ENCODE peak calls at places on chromosomes 12 and 14, in four cellular contexts. H, D, Z and L are unnamed samples.

GRCh38 chr12:52591521-52591920 is 9.7 kb downstream of the KRT72 start:
- DNase-seq in H (no peak), D (no peak), Z (no peak), L (no peak)

GRCh38 chr12:89247962-89248361 is 104.3 kb downstream of the DUSP6 start:
- DNase-seq in H (no peak), D (no peak), Z (no peak), L (no peak)

GRCh38 chr14:70677324-70677723 is 35.6 kb downstream of the TTC9 start:
- DNase-seq in H (no peak), D (no peak), Z (no peak), L (no peak)

GRCh38 chr14:100687386-100687785 is 39.3 kb upstream of the DLK1 start:
- DNase-seq in H (no peak), D (no peak), Z (no peak), L (no peak)

GRCh38 chr14:39140170-39140569 is 26.0 kb downstream of the GEMIN2 start:
- DNase-seq in H (no peak), D (no peak), Z (no peak), L (no peak)

GRCh38 chr12:77941396-77941795 is 110.7 kb downstream of the NAV3 start:
- DNase-seq in H (no peak), D (no peak), Z (no peak), L (no peak)

GRCh38 chr14:67251573-67252226 is 10.5 kb downstream of the PALS1 start:
- DNase-seq in H (no peak), D (no peak), Z (no peak), L (no peak)

GRCh38 chr12:109625131-109625559 is 51.6 kb downstream of the MVK start:
- DNase-seq in H (no peak), D (no peak), Z (no peak), L (no peak)

GRCh38 chr14:67964391-67964812 is 144.8 kb downstream of the RAD51B start:
- DNase-seq in H (no peak), D (no peak), Z (no peak), L (no peak)

GRCh38 chr14:92074555-92074954 is 31.8 kb downstream of the ATXN3 start:
- DNase-seq in H (no peak), D (no peak), Z (no peak), L (no peak)